ENCODE peak calls at places on chromosomes 12 and 14, in six cellular contexts. X, V, W, U, G and I are unnamed samples.

GRCh38 chr14:26255213-26255612 is 342.6 kb downstream of the NOVA1 start:
- DNase-seq in X (no peak), V (peak; percentile 31), W (peak; percentile 52), U (peak; percentile 34), G (no peak), I (no peak)

GRCh38 chr12:51323317-51323960 is 535 bp downstream of the BIN2 start:
- DNase-seq in X (no peak), V (no peak), W (no peak), U (no peak), G (no peak), I (no peak)

GRCh38 chr14:65231286-65231980 is 129.1 kb upstream of the MAX start:
- DNase-seq in X (peak; percentile 29), V (no peak), W (no peak), U (no peak), G (no peak), I (no peak)

GRCh38 chr14:26872930-26873470 is 275.2 kb upstream of the NOVA1 start:
- DNase-seq in X (no peak), V (no peak), W (no peak), U (no peak), G (no peak), I (peak; percentile 72)

GRCh38 chr12:126191037-126191891 is 1126.0 kb downstream of the AACS start:
- DNase-seq in X (no peak), V (no peak), W (peak; percentile 64), U (peak; percentile 46), G (no peak), I (no peak)

GRCh38 chr12:112946236-112947000 is 8.1 kb downstream of the OAS3 start:
- DNase-seq in X (no peak), V (no peak), W (no peak), U (no peak), G (no peak), I (no peak)

GRCh38 chr12:127494961-127495915 is 771.7 kb upstream of the TMEM132C start:
- DNase-seq in X (no peak), V (no peak), W (no peak), U (no peak), G (no peak), I (no peak)

GRCh38 chr12:11686135-11686534 is 36.7 kb downstream of the ETV6 start:
- DNase-seq in X (no peak), V (no peak), W (no peak), U (no peak), G (no peak), I (no peak)

GRCh38 chr12:69966839-69967238 is 141.8 kb downstream of the MYRFL start:
- DNase-seq in X (no peak), V (peak; percentile 6), W (no peak), U (no peak), G (peak; percentile 27), I (no peak)

GRCh38 chr14:76998777-76999366 is 29.6 kb downstream of the IRF2BPL start:
- DNase-seq in X (no peak), V (no peak), W (no peak), U (no peak), G (no peak), I (no peak)

GRCh38 chr12:124993568-124994434 is at the start of gene BRI3BP:
- DNase-seq in X (peak; percentile 38), V (peak; percentile 37), W (peak; percentile 69), U (peak; percentile 75), G (peak; percentile 25), I (peak; percentile 72)

GRCh38 chr12:123655420-123655819 is 15.5 kb upstream of the TCTN2 start:
- DNase-seq in X (no peak), V (no peak), W (no peak), U (no peak), G (no peak), I (no peak)

GRCh38 chr12:14357496-14357895 is 8.0 kb upstream of the ATF7IP start:
- DNase-seq in X (no peak), V (no peak), W (no peak), U (no peak), G (no peak), I (no peak)

GRCh38 chr14:73452341-73453191 is 5.8 kb downstream of the NUMB start:
- DNase-seq in X (no peak), V (peak; percentile 97), W (no peak), U (no peak), G (peak; percentile 83), I (no peak)

GRCh38 chr14:54450535-54450934 is 9.4 kb upstream of the CNIH1 start:
- DNase-seq in X (no peak), V (peak; percentile 60), W (no peak), U (no peak), G (no peak), I (no peak)

GRCh38 chr12:31828057-31828456 is 99.2 kb upstream of the AMN1 start:
- DNase-seq in X (no peak), V (no peak), W (no peak), U (no peak), G (no peak), I (no peak)

GRCh38 chr14:83463500-83464098 is 1929.9 kb upstream of the SEL1L start:
- DNase-seq in X (peak; percentile 15), V (peak; percentile 70), W (peak; percentile 80), U (peak; percentile 90), G (peak; percentile 76), I (peak; percentile 69)

GRCh38 chr12:75553398-75553797 is 42.0 kb upstream of the KRR1 start:
- DNase-seq in X (no peak), V (no peak), W (peak; percentile 4), U (peak; percentile 82), G (no peak), I (peak; percentile 45)

GRCh38 chr12:10740182-10740581 is 17.1 kb upstream of the YBX3 start:
- DNase-seq in X (no peak), V (no peak), W (peak; percentile 13), U (no peak), G (no peak), I (no peak)

GRCh38 chr12:124509676-124510300 is 57.6 kb downstream of the NCOR2 start:
- DNase-seq in X (peak; percentile 84), V (peak; percentile 70), W (no peak), U (peak; percentile 94), G (peak; percentile 81), I (no peak)

GRCh38 chr14:57420033-57420432 is 29.6 kb downstream of the NAA30 start:
- DNase-seq in X (no peak), V (no peak), W (no peak), U (no peak), G (no peak), I (no peak)

GRCh38 chr12:100229036-100229635 is 28.5 kb downstream of the ACTR6 start:
- DNase-seq in X (peak; percentile 12), V (peak; percentile 13), W (peak; percentile 7), U (no peak), G (no peak), I (peak; percentile 39)

GRCh38 chr12:2673966-2674810 is 120.6 kb upstream of the FKBP4 start:
- DNase-seq in X (no peak), V (no peak), W (peak; percentile 69), U (no peak), G (no peak), I (no peak)

GRCh38 chr12:64010069-64010686 is 165.7 kb downstream of the SRGAP1 start:
- DNase-seq in X (no peak), V (peak; percentile 95), W (no peak), U (no peak), G (peak; percentile 81), I (no peak)

GRCh38 chr14:24339284-24340151 is at the start of gene RIPK3:
- DNase-seq in X (no peak), V (no peak), W (peak; percentile 72), U (no peak), G (no peak), I (no peak)

GRCh38 chr14:57487771-57488170 is 5.9 kb downstream of the CCDC198 start:
- DNase-seq in X (no peak), V (peak; percentile 2), W (no peak), U (no peak), G (no peak), I (no peak)

DNA sequence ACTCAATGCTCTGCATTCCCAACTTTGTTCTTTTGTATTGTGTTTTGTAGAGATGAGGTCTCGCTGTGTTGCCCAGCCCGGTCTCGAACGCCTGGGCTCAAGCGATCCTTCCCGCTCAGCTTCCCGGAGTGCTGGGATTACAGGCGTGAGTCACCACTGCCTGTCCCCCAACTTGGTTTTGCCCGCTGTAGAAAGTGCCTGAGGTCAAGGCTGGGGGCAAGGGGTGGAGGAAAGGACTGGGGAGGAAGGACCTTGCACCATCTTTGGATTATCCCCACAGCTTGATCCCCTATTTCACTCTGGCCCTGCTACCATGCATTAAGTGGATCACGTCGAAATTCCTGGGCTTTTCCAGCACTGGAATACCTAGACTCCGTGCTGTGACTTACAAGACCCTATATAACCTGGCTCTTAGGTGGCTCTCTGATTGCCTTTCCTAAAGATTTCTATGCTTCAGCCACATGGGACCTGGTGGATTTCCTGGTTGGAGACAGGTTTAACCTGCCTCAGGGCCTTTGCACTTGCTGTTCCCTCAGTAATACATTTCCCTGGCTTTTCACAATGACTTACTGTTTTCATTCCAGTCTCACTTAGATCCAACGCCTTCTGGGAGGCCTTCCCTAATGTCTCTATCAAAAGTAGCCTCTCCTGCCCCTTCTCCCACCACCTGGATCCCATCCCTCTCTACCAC is 608 bp upstream of the PIANP start:
- DNase-seq in X (no peak), V (no peak), W (peak; percentile 42), U (no peak), G (no peak), I (no peak)
- H3K4me3 ChIP-seq in X (peak overlapping the region; percentile 27), V (peak overlapping the region; percentile 81), W (peak overlapping the region; percentile 90), U (peak overlapping the region; percentile 71), G (peak overlapping the region; percentile 50), I (peak overlapping the region; percentile 57)

GRCh38 chr12:122076743-122077495 is 1.6 kb upstream of the MLXIP start:
- DNase-seq in X (no peak), V (no peak), W (no peak), U (no peak), G (no peak), I (no peak)
- H3K4me3 ChIP-seq in X (no peak overlapping the region), V (no peak overlapping the region), W (no peak overlapping the region), U (no peak overlapping the region), G (no peak overlapping the region), I (no peak overlapping the region)

GRCh38 chr12:102483466-102483865 is 3.1 kb upstream of the IGF1 start:
- DNase-seq in X (no peak), V (no peak), W (no peak), U (no peak), G (no peak), I (no peak)

GRCh38 chr12:102481705-102482104 is 1.3 kb upstream of the IGF1 start:
- DNase-seq in X (no peak), V (no peak), W (no peak), U (no peak), G (no peak), I (no peak)

GRCh38 chr12:102484732-102485069 is 4.3 kb upstream of the IGF1 start:
- DNase-seq in X (no peak), V (no peak), W (no peak), U (no peak), G (no peak), I (no peak)

GRCh38 chr12:102486153-102486552 is 5.8 kb upstream of the IGF1 start:
- DNase-seq in X (no peak), V (no peak), W (no peak), U (no peak), G (no peak), I (no peak)

GRCh38 chr12:102484017-102484731 is 3.8 kb upstream of the IGF1 start:
- DNase-seq in X (peak; percentile 14), V (peak; percentile 41), W (peak; percentile 70), U (peak; percentile 60), G (peak; percentile 47), I (peak; percentile 39)
- H3K4me3 ChIP-seq in X (no peak overlapping the region), V (no peak overlapping the region), W (no peak overlapping the region), U (no peak overlapping the region), G (peak overlapping the region; percentile 44), I (no peak overlapping the region)

DNA sequence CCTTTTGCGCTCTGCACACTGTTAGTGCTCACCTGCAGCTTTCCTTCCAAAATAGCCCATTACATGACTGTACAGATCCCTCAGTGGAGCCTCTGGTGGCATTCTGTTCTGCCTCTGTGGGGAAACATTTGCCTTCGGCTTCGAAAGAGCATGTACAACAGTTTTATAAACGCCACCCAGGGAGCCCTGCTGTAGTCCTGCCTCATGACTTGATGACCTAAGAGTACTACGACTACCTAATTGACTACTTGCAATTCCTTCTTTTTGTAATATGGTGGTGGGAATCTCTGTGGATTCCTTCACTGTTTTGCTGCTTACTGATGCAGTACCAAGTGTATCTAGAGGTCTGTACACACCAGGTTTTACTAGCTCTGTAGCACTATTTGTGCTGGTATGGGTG is 120.7 kb downstream of the RALGAPA1 start:
- DNase-seq in X (no peak), V (no peak), W (no peak), U (no peak), G (no peak), I (no peak)
- H3K4me3 ChIP-seq in X (no peak overlapping the region), V (no peak overlapping the region), W (no peak overlapping the region), U (no peak overlapping the region), G (no peak overlapping the region), I (no peak overlapping the region)